ENCODE peak calls at places on chromosomes 7 and 10, in four cellular contexts. V is HepG2, G is SK-N-SH, W is GM12878. L is an unnamed sample.

GRCh38 chr10:52940921-52941320 is 168.3 kb upstream of the MBL2 start:
- DNase-seq in V (no peak), W (no peak), G (no peak), L (no peak)

GRCh38 chr7:159038066-159038465 is 106.6 kb downstream of the VIPR2 start:
- DNase-seq in V (no peak), G (no peak), W (no peak), L (no peak)

GRCh38 chr7:1899201-1899600 is 229.1 kb downstream of the ELFN1 start:
- DNase-seq in G (peak; percentile 77), W (no peak), V (no peak), L (no peak)

GRCh38 chr7:92987543-92987942 is 130.2 kb downstream of the SAMD9 start:
- DNase-seq in W (no peak), G (no peak), V (no peak), L (no peak)

GRCh38 chr10:6201511-6201975 is 1.2 kb upstream of the PFKFB3 start:
- DNase-seq in V (peak; percentile 39), W (peak; percentile 63), G (peak; percentile 85), L (peak; percentile 67)

GRCh38 chr7:30531286-30531685 is 26.7 kb upstream of the GGCT start:
- DNase-seq in W (no peak), G (no peak), V (no peak), L (no peak)

GRCh38 chr7:57404343-57404966 is 45.5 kb upstream of the ZNF716 start:
- DNase-seq in V (no peak), W (no peak), G (peak; percentile 87), L (no peak)

GRCh38 chr10:120456626-120457430 is at the start of gene PLPP4:
- DNase-seq in G (peak; percentile 91), W (no peak), V (no peak), L (no peak)

GRCh38 chr10:126972622-126973414 is 67.6 kb downstream of the DOCK1 start:
- DNase-seq in V (peak; percentile 90), W (no peak), G (no peak), L (no peak)

GRCh38 chr10:6737758-6738463 is 157.8 kb upstream of the PRKCQ start:
- DNase-seq in G (no peak), V (no peak), W (no peak), L (no peak)

GRCh38 chr7:34825221-34825620 is 167.2 kb downstream of the NPSR1 start:
- DNase-seq in G (no peak), V (no peak), W (no peak), L (no peak)

GRCh38 chr10:71911296-71911954 is 52.8 kb upstream of the CHST3 start:
- DNase-seq in G (no peak), V (no peak), W (no peak), L (no peak)

GRCh38 chr7:101915000-101915399 is 97.6 kb downstream of the CUX1 start:
- DNase-seq in W (no peak), G (peak; percentile 69), V (no peak), L (no peak)

GRCh38 chr10:13270877-13271551 is 28.9 kb downstream of the PHYH start:
- DNase-seq in G (no peak), W (no peak), V (no peak), L (no peak)

GRCh38 chr10:52752801-52753437 is 19.7 kb downstream of the MBL2 start:
- DNase-seq in G (no peak), W (no peak), V (no peak), L (no peak)

DNA sequence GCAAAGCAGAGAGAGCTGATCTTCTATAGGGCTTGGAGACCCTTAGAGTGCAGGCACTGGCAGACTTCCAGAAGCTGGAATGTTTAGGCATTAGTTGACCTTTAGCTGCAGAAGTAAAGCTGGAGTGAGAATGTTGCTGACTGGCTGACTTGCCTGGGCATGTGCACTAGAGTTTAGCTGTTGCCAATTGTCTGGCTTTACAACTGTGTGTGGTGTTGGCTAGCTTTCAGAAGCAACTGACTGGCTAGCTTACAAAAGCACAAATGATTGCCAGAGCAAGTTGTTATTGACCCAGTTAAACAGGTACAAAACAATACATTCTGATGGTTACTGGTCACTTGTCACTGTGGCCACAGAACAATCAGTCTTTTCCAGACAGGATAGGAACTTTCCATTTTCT is 25.1 kb downstream of the FAM13C start:
- DNase-seq in W (no peak), V (peak; percentile 21), G (no peak), L (no peak)
- TF ChIP-seq TCF12 in W (no peak), V (no peak), G (peak; percentile 33), L (no peak)

GRCh38 chr10:94065344-94065743 is 71.6 kb downstream of the PLCE1 start:
- DNase-seq in W (no peak), V (no peak), G (no peak), L (no peak)
- TF ChIP-seq TCF12 in W (no peak), V (no peak), G (no peak), L (no peak)

GRCh38 chr10:74544106-74544505 is 282.3 kb upstream of the KAT6B start:
- DNase-seq in V (no peak), W (no peak), G (no peak), L (no peak)

GRCh38 chr10:74543276-74543675 is 283.1 kb upstream of the KAT6B start:
- DNase-seq in V (no peak), G (no peak), W (no peak), L (no peak)

GRCh38 chr10:74548676-74549075 is 277.7 kb upstream of the KAT6B start:
- DNase-seq in V (peak; percentile 85), G (no peak), W (no peak), L (no peak)
- TF ChIP-seq TCF12 in V (no peak), G (no peak), W (no peak), L (no peak)

GRCh38 chr10:70272925-70273316 is 10.9 kb downstream of the NPFFR1 start:
- DNase-seq in G (peak; percentile 49), V (no peak), W (peak; percentile 74), L (no peak)
- TF ChIP-seq TCF12 in G (no peak), V (no peak), W (peak; percentile 41), L (no peak)